ENCODE peak calls at places on chromosomes 11 and 22, in seven cellular contexts. One of them, this sample, is unnamed.

GRCh38 chr11:103110406-103110805 is 1.2 kb downstream of the DYNC2H1 start:
- DNase-seq in coronary artery: no peak
- DNase-seq in T-cell: no peak
- DNase-seq in stimulated activated CD8-positive, alpha-beta memory T cell treated with anti-CD3 and anti-CD28 coated beads, Interleukin-2, amount 100 ng/mL, for 1 hour: no peak
- DNase-seq in heart right ventricle: no peak
- DNase-seq in naive B cell: no peak
- DNase-seq in Caki2: no peak
- DNase-seq in this sample: no peak

GRCh38 chr22:40578171-40578570 is 58.3 kb downstream of the MRTFA start:
- DNase-seq in Caki2: no peak
- DNase-seq in T-cell: no peak
- DNase-seq in stimulated activated CD8-positive, alpha-beta memory T cell treated with anti-CD3 and anti-CD28 coated beads, Interleukin-2, amount 100 ng/mL, for 1 hour: no peak
- DNase-seq in heart right ventricle: no peak
- DNase-seq in coronary artery: no peak
- DNase-seq in naive B cell: no peak
- DNase-seq in this sample: no peak

GRCh38 chr22:25853078-25853477 is 111.1 kb downstream of the MYO18B start:
- DNase-seq in coronary artery: no peak
- DNase-seq in T-cell: no peak
- DNase-seq in Caki2: no peak
- DNase-seq in heart right ventricle: no peak
- DNase-seq in stimulated activated CD8-positive, alpha-beta memory T cell treated with anti-CD3 and anti-CD28 coated beads, Interleukin-2, amount 100 ng/mL, for 1 hour: no peak
- DNase-seq in naive B cell: no peak
- DNase-seq in this sample: no peak

GRCh38 chr22:39665229-39665628 is 94.7 kb downstream of the CACNA1I start:
- DNase-seq in Caki2: no peak
- DNase-seq in heart right ventricle: no peak
- DNase-seq in stimulated activated CD8-positive, alpha-beta memory T cell treated with anti-CD3 and anti-CD28 coated beads, Interleukin-2, amount 100 ng/mL, for 1 hour: no peak
- DNase-seq in T-cell: no peak
- DNase-seq in naive B cell: no peak
- DNase-seq in coronary artery: no peak
- DNase-seq in this sample: no peak

GRCh38 chr22:38108561-38109319 is 1.7 kb downstream of the BAIAP2L2 start:
- DNase-seq in coronary artery: no peak
- DNase-seq in Caki2: no peak
- DNase-seq in heart right ventricle: no peak
- DNase-seq in stimulated activated CD8-positive, alpha-beta memory T cell treated with anti-CD3 and anti-CD28 coated beads, Interleukin-2, amount 100 ng/mL, for 1 hour: no peak
- DNase-seq in T-cell: peak
- DNase-seq in naive B cell: no peak
- DNase-seq in this sample: no peak

GRCh38 chr11:32940865-32941264 is 48.3 kb downstream of the QSER1 start:
- DNase-seq in heart right ventricle: no peak
- DNase-seq in Caki2: no peak
- DNase-seq in naive B cell: no peak
- DNase-seq in coronary artery: no peak
- DNase-seq in stimulated activated CD8-positive, alpha-beta memory T cell treated with anti-CD3 and anti-CD28 coated beads, Interleukin-2, amount 100 ng/mL, for 1 hour: no peak
- DNase-seq in T-cell: no peak
- DNase-seq in this sample: no peak

GRCh38 chr11:114738954-114739353 is 60.6 kb downstream of the NXPE2 start:
- DNase-seq in naive B cell: no peak
- DNase-seq in coronary artery: no peak
- DNase-seq in heart right ventricle: no peak
- DNase-seq in Caki2: no peak
- DNase-seq in stimulated activated CD8-positive, alpha-beta memory T cell treated with anti-CD3 and anti-CD28 coated beads, Interleukin-2, amount 100 ng/mL, for 1 hour: no peak
- DNase-seq in T-cell: no peak
- DNase-seq in this sample: no peak

GRCh38 chr22:28977481-28977971 is 84.1 kb downstream of the C22orf31 start:
- DNase-seq in Caki2: peak
- DNase-seq in coronary artery: no peak
- DNase-seq in T-cell: no peak
- DNase-seq in stimulated activated CD8-positive, alpha-beta memory T cell treated with anti-CD3 and anti-CD28 coated beads, Interleukin-2, amount 100 ng/mL, for 1 hour: no peak
- DNase-seq in naive B cell: no peak
- DNase-seq in heart right ventricle: no peak
- DNase-seq in this sample: no peak

GRCh38 chr22:38240734-38241252 is 32.0 kb downstream of the TMEM184B start:
- DNase-seq in heart right ventricle: no peak
- DNase-seq in Caki2: peak
- DNase-seq in T-cell: no peak
- DNase-seq in stimulated activated CD8-positive, alpha-beta memory T cell treated with anti-CD3 and anti-CD28 coated beads, Interleukin-2, amount 100 ng/mL, for 1 hour: no peak
- DNase-seq in naive B cell: no peak
- DNase-seq in coronary artery: no peak
- DNase-seq in this sample: no peak

GRCh38 chr11:73009972-73010371 is 132.1 kb downstream of the FCHSD2 start:
- DNase-seq in stimulated activated CD8-positive, alpha-beta memory T cell treated with anti-CD3 and anti-CD28 coated beads, Interleukin-2, amount 100 ng/mL, for 1 hour: no peak
- DNase-seq in heart right ventricle: no peak
- DNase-seq in Caki2: no peak
- DNase-seq in naive B cell: no peak
- DNase-seq in T-cell: no peak
- DNase-seq in coronary artery: no peak
- DNase-seq in this sample: no peak

GRCh38 chr11:115241899-115242298 is 262.3 kb downstream of the CADM1 start:
- DNase-seq in heart right ventricle: no peak
- DNase-seq in stimulated activated CD8-positive, alpha-beta memory T cell treated with anti-CD3 and anti-CD28 coated beads, Interleukin-2, amount 100 ng/mL, for 1 hour: no peak
- DNase-seq in T-cell: no peak
- DNase-seq in Caki2: no peak
- DNase-seq in coronary artery: no peak
- DNase-seq in naive B cell: no peak
- DNase-seq in this sample: no peak

This sample was measured in central memory CD8-positive, alpha-beta T cell.